ENCODE peak calls at places on chromosomes 7 and 10, in eight cellular contexts. Y is ascending aorta, D is prostate gland, A is A549, V is Peyer's patch, Z is gastrocnemius medialis, R is A673, F is heart left ventricle. C is an unnamed sample.

GRCh38 chr10:30534465-30535144 is 94.9 kb downstream of the LYZL2 start:
- DNase-seq in Y (peak; percentile 90), D (peak; percentile 70), A (peak; percentile 61), V (peak; percentile 92), Z (peak; percentile 61), R (peak; percentile 85), F (peak; percentile 66), C (peak; percentile 65)

GRCh38 chr10:91552260-91552659 is 80.6 kb downstream of the PPP1R3C start:
- DNase-seq in Y (no peak), D (no peak), A (no peak), V (no peak), Z (no peak), R (no peak), F (no peak), C (no peak)

GRCh38 chr7:45930967-45931366 is 9.9 kb upstream of the IGFBP3 start:
- DNase-seq in Y (no peak), D (no peak), A (no peak), V (no peak), Z (no peak), R (no peak), F (no peak), C (no peak)

GRCh38 chr7:48052748-48053147 is 17.4 kb downstream of the C7orf57 start:
- DNase-seq in Y (no peak), D (no peak), A (no peak), V (no peak), Z (no peak), R (no peak), F (no peak), C (peak; percentile 52)

GRCh38 chr10:124092270-124093075 is 925 bp downstream of the CHST15 start:
- DNase-seq in Y (peak; percentile 77), D (peak; percentile 40), A (peak; percentile 62), V (peak; percentile 89), Z (peak; percentile 27), R (peak; percentile 35), F (peak; percentile 74), C (peak; percentile 70)

GRCh38 chr10:112490543-112490942 is 43.5 kb downstream of the VTI1A start:
- DNase-seq in Y (no peak), D (no peak), A (no peak), V (no peak), Z (peak; percentile 13), R (peak; percentile 18), F (no peak), C (no peak)

GRCh38 chr10:60390224-60390626 is 550 bp upstream of the ANK3 start:
- DNase-seq in Y (no peak), D (no peak), A (no peak), V (no peak), Z (no peak), R (no peak), F (no peak), C (no peak)

GRCh38 chr7:139775829-139776266 is 1.9 kb downstream of the HIPK2 start:
- DNase-seq in Y (peak; percentile 86), D (peak; percentile 77), A (peak; percentile 78), V (peak; percentile 91), Z (peak; percentile 66), R (peak; percentile 87), F (peak; percentile 71), C (peak; percentile 61)

GRCh38 chr10:7417103-7417623 is 6.3 kb upstream of the SFMBT2 start:
- DNase-seq in Y (no peak), D (no peak), A (no peak), V (no peak), Z (no peak), R (peak; percentile 55), F (no peak), C (no peak)

GRCh38 chr7:150879345-150879744 is 27.0 kb downstream of the AOC1 start:
- DNase-seq in Y (no peak), D (no peak), A (no peak), V (no peak), Z (no peak), R (peak; percentile 77), F (no peak), C (no peak)

GRCh38 chr10:63696205-63696604 is 175.0 kb downstream of the REEP3 start:
- DNase-seq in Y (no peak), D (no peak), A (no peak), V (no peak), Z (no peak), R (no peak), F (no peak), C (no peak)

GRCh38 chr10:15201589-15202300 is 33.3 kb upstream of the NMT2 start:
- DNase-seq in Y (no peak), D (no peak), A (peak; percentile 33), V (no peak), Z (no peak), R (no peak), F (no peak), C (peak; percentile 30)

GRCh38 chr7:27185013-27185707 is at the start of gene HOXA11:
- DNase-seq in Y (peak; percentile 59), D (peak; percentile 96), A (no peak), V (peak; percentile 49), Z (peak; percentile 93), R (no peak), F (no peak), C (peak; percentile 99)

GRCh38 chr7:32900415-32900814 is 8.9 kb upstream of the KBTBD2 start:
- DNase-seq in Y (no peak), D (no peak), A (no peak), V (no peak), Z (no peak), R (no peak), F (no peak), C (no peak)
- H3K27ac ChIP-seq in Y (no peak overlapping the region), D (no peak overlapping the region), A (no peak overlapping the region), V (no peak overlapping the region), Z (no peak overlapping the region), R (no peak overlapping the region), F (no peak overlapping the region), C (no peak overlapping the region)

GRCh38 chr7:101172854-101173751 is 7.0 kb downstream of the NAT16 start:
- DNase-seq in Y (peak; percentile 82), D (peak; percentile 67), A (no peak), V (peak; percentile 70), Z (peak; percentile 28), R (peak; percentile 83), F (peak; percentile 67), C (peak; percentile 69)

GRCh38 chr7:101171442-101171837 is 6.1 kb upstream of the VGF start:
- DNase-seq in Y (no peak), D (no peak), A (no peak), V (no peak), Z (no peak), R (peak; percentile 45), F (no peak), C (no peak)

GRCh38 chr7:101173752-101174244 is 6.3 kb downstream of the NAT16 start:
- DNase-seq in Y (no peak), D (no peak), A (peak; percentile 59), V (peak; percentile 70), Z (no peak), R (peak; percentile 84), F (no peak), C (peak; percentile 71)

GRCh38 chr7:101170617-101171441 is 5.5 kb upstream of the VGF start:
- DNase-seq in Y (no peak), D (no peak), A (no peak), V (no peak), Z (no peak), R (no peak), F (no peak), C (no peak)

GRCh38 chr7:101172005-101172853 is 6.9 kb upstream of the VGF start:
- DNase-seq in Y (no peak), D (no peak), A (no peak), V (no peak), Z (no peak), R (no peak), F (no peak), C (no peak)
- TF ChIP-seq CTCF in Y (no peak), D (no peak), A (no peak), V (no peak), Z (no peak), R (no peak), F (no peak), C (no peak)

GRCh38 chr7:2623698-2624014 is 8.1 kb upstream of the TTYH3 start:
- DNase-seq in Y (no peak), D (no peak), A (no peak), V (no peak), Z (no peak), R (no peak), F (no peak), C (no peak)

GRCh38 chr7:2619120-2619519 is 12.7 kb upstream of the TTYH3 start:
- DNase-seq in Y (no peak), D (no peak), A (no peak), V (no peak), Z (no peak), R (no peak), F (no peak), C (no peak)

GRCh38 chr7:2621948-2622640 is 9.7 kb upstream of the TTYH3 start:
- DNase-seq in Y (no peak), D (no peak), A (no peak), V (no peak), Z (no peak), R (no peak), F (peak; percentile 66), C (no peak)

GRCh38 chr7:2622869-2623697 is 8.7 kb upstream of the TTYH3 start:
- DNase-seq in Y (no peak), D (no peak), A (no peak), V (peak; percentile 88), Z (no peak), R (no peak), F (no peak), C (no peak)

DNA sequence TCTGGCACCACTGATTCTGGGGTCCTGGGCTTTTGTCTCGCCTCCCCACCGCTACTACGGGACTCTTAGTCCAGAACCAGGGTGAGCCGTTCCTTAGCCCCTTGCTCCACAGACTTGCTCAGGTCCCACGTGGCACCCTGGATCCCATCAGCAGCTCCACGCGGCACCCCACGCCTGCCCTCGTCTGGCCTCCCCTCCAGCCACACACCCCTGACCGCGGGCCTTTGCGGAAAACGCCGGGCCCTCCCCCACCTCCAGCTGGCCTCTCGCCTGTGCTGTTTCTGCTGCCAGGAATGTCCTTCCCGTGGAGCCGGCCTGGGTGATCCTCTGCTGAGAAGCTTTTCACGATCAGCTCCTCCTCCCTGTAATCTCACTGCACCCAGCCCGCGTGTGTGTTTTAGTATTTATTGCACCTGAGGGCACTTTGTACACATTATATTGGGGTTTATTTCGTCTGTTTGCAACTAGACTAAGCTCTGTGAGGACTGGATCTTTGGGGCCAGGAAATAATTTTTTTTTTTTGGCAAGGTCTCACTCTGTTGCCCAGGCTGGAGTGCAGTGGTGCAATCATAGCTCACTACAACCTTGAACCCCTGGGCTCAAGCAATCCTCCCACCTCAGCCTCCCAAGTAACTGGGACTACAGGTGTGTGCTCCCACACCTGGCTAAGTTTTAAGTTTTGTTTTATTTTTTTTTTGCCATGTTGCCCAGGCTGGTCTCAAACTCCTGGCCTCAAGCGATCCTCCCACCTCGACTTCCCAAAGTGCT is 10.5 kb upstream of the TTYH3 start:
- DNase-seq in Y (no peak), D (peak; percentile 46), A (no peak), V (peak; percentile 81), Z (no peak), R (no peak), F (peak; percentile 75), C (no peak)
- H3K27ac ChIP-seq in Y (no peak overlapping the region), D (no peak overlapping the region), A (no peak overlapping the region), V (peak overlapping the region; percentile 67), Z (no peak overlapping the region), R (no peak overlapping the region), F (no peak overlapping the region), C (no peak overlapping the region)

DNA sequence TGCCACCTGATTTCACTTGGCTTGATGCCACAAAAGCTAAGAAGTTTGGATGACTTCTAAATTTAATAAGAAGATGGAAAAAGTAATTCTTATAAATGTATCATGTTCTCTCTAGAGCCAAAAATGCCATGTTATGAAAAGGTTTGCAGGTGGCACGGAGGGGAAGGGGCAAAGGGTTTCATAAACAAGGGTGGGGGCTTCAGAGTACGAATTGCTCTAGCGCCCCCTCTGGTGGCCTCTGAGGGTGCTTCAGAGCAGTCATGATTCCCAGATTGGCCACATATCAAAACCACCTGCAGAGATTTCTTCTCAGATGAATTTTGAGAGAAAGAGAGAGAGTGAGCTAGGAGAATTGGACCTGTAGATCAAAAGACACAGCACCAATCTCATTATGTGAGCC is 208.6 kb upstream of the YAE1 start:
- DNase-seq in Y (no peak), D (no peak), A (no peak), V (no peak), Z (no peak), R (peak; percentile 18), F (no peak), C (no peak)
- TF ChIP-seq CTCF in Y (no peak), D (peak; percentile 8), A (no peak), V (no peak), Z (no peak), R (peak; percentile 65), F (no peak), C (no peak)